ENCODE peak calls at places on chromosomes 7 and 10, in nine cellular contexts. A is mucosa of descending colon, E is fibroblast of pulmonary artery, U is Peyer's patch, K is esophagus muscularis mucosa, V is fibroblast of the aortic adventitia, L is fibroblast of mammary gland, I is GM23338, P is IMR-90. B is an unnamed sample.

GRCh38 chr10:44011603-44011981 is 362.9 kb upstream of the ZNF32 start:
- DNase-seq in K (peak), L (no peak), V (no peak), A (no peak), I (no peak), U (no peak), E (no peak), P (no peak), B (no peak)

GRCh38 chr10:11145498-11145855 is 127.8 kb downstream of the CELF2 start:
- DNase-seq in K (no peak), P (no peak), L (no peak), I (no peak), E (peak), A (peak), U (peak), V (peak), B (no peak)

GRCh38 chr7:26646666-26647065 is 217.7 kb downstream of the SKAP2 start:
- DNase-seq in A (no peak), U (no peak), K (no peak), P (peak), V (peak), I (no peak), E (no peak), L (no peak), B (no peak)

GRCh38 chr10:117137031-117137910 is 799 bp downstream of the VAX1 start:
- DNase-seq in P (no peak), V (no peak), E (peak), U (no peak), L (no peak), I (peak), A (no peak), K (no peak), B (peak)

GRCh38 chr7:2915023-2915422 is 70.9 kb upstream of the GNA12 start:
- DNase-seq in V (no peak), A (no peak), I (no peak), U (no peak), P (no peak), E (no peak), K (no peak), L (no peak), B (no peak)

GRCh38 chr10:133130602-133131001 is 29.4 kb upstream of the KNDC1 start:
- DNase-seq in L (no peak), E (no peak), K (no peak), P (no peak), V (no peak), U (no peak), A (no peak), I (no peak), B (no peak)

GRCh38 chr7:49986191-49986590 is 106.9 kb downstream of the ZPBP start:
- DNase-seq in L (no peak), V (no peak), E (no peak), A (no peak), I (no peak), P (no peak), U (no peak), K (no peak), B (no peak)

GRCh38 chr10:99733366-99733765 is 1.3 kb downstream of the CUTC start:
- DNase-seq in U (no peak), L (peak), K (no peak), A (no peak), I (no peak), P (peak), E (no peak), V (peak), B (no peak)

GRCh38 chr7:140542226-140542625 is 62.9 kb upstream of the MKRN1 start:
- DNase-seq in K (no peak), P (peak), L (peak), U (no peak), V (peak), I (no peak), E (peak), A (no peak), B (peak)

GRCh38 chr7:22726849-22727792 is at the start of gene IL6:
- DNase-seq in P (peak), E (peak), U (peak), V (peak), A (peak), L (peak), I (peak), K (no peak), B (peak)

GRCh38 chr7:128931186-128931798 is 6.4 kb upstream of the IRF5 start:
- DNase-seq in K (no peak), E (no peak), I (no peak), L (no peak), U (no peak), V (no peak), P (no peak), A (no peak), B (no peak)

GRCh38 chr7:138886501-138886917 is 88.5 kb upstream of the ATP6V0A4 start:
- DNase-seq in A (no peak), E (peak), L (peak), P (peak), V (peak), U (no peak), K (no peak), I (peak), B (peak)

GRCh38 chr7:132797152-132797551 is 220.9 kb upstream of the PLXNA4 start:
- DNase-seq in L (no peak), A (no peak), E (no peak), V (no peak), P (no peak), I (no peak), K (no peak), U (no peak), B (no peak)

GRCh38 chr10:70908426-70909296 is 20.3 kb upstream of the PCBD1 start:
- DNase-seq in U (no peak), E (no peak), P (no peak), L (no peak), I (no peak), V (no peak), K (no peak), A (no peak), B (no peak)

GRCh38 chr7:42236266-42237161 is 495 bp downstream of the GLI3 start:
- DNase-seq in V (peak), I (peak), K (no peak), U (no peak), A (peak), L (peak), E (peak), P (peak), B (peak)

GRCh38 chr10:60434418-60435046 is 44.9 kb upstream of the ANK3 start:
- DNase-seq in I (peak), L (peak), P (peak), K (no peak), V (peak), A (no peak), U (peak), E (peak), B (peak)

GRCh38 chr7:138151731-138152577 is 75.7 kb downstream of the AKR1D1 start:
- DNase-seq in U (no peak), A (no peak), K (no peak), L (peak), P (no peak), E (peak), V (no peak), I (no peak), B (no peak)

GRCh38 chr10:74121368-74121767 is 29.3 kb downstream of the AP3M1 start:
- DNase-seq in P (no peak), L (no peak), U (no peak), K (no peak), V (peak), I (no peak), E (no peak), A (no peak), B (no peak)

GRCh38 chr7:73742338-73742752 is 3.7 kb upstream of the ABHD11 start:
- DNase-seq in L (no peak), V (no peak), E (no peak), U (no peak), K (no peak), I (peak), A (peak), P (no peak), B (no peak)

GRCh38 chr7:27952393-27953290 is 212.7 kb downstream of the TAX1BP1 start:
- DNase-seq in K (peak), E (peak), U (no peak), L (peak), P (peak), A (no peak), V (peak), I (no peak), B (peak)

GRCh38 chr7:45524373-45524913 is 49.7 kb upstream of the ADCY1 start:
- DNase-seq in I (no peak), U (no peak), P (no peak), E (no peak), L (peak), A (no peak), K (no peak), V (no peak), B (no peak)

GRCh38 chr7:51950811-51951210 is 634.2 kb upstream of the COBL start:
- DNase-seq in A (no peak), E (no peak), U (no peak), V (no peak), L (no peak), P (no peak), I (peak), K (no peak), B (no peak)

GRCh38 chr10:72077275-72077990 is 10.9 kb downstream of the SPOCK2 start:
- DNase-seq in K (no peak), A (no peak), I (no peak), E (no peak), L (no peak), P (no peak), V (no peak), U (no peak), B (no peak)

GRCh38 chr10:6669269-6669859 is 89.3 kb upstream of the PRKCQ start:
- DNase-seq in A (no peak), E (peak), K (no peak), V (peak), L (peak), U (no peak), I (peak), P (peak), B (peak)

GRCh38 chr10:112952282-112952991 is 2.4 kb downstream of the TCF7L2 start:
- DNase-seq in E (peak), V (peak), I (peak), K (no peak), U (no peak), L (no peak), P (peak), A (peak), B (no peak)

GRCh38 chr10:21675157-21675796 is 141.2 kb downstream of the MLLT10 start:
- DNase-seq in U (no peak), P (peak), V (peak), I (peak), K (no peak), E (peak), A (no peak), L (peak), B (peak)

GRCh38 chr7:134854816-134855215 is 75.4 kb downstream of the CALD1 start:
- DNase-seq in I (no peak), U (no peak), E (peak), L (peak), K (no peak), V (no peak), P (peak), A (no peak), B (no peak)

GRCh38 chr10:3136336-3136735 is 36.2 kb downstream of the PITRM1 start:
- DNase-seq in V (peak), K (no peak), E (no peak), A (no peak), U (no peak), L (peak), I (no peak), P (peak), B (peak)

GRCh38 chr10:90274721-90275468 is 573.5 kb downstream of the KIF20B start:
- DNase-seq in K (no peak), I (no peak), A (no peak), U (no peak), E (no peak), L (peak), V (no peak), P (no peak), B (no peak)

GRCh38 chr10:127577376-127577775 is 28.3 kb downstream of the NPS start:
- DNase-seq in V (peak), A (no peak), U (no peak), L (peak), I (no peak), E (peak), P (peak), K (no peak), B (no peak)

GRCh38 chr7:5701085-5701914 is 80.2 kb downstream of the RNF216 start:
- DNase-seq in I (no peak), P (peak), K (no peak), L (peak), E (no peak), A (no peak), U (no peak), V (no peak), B (no peak)

GRCh38 chr7:45982912-45983719 is 62.0 kb upstream of the IGFBP3 start:
- DNase-seq in U (no peak), K (peak), V (no peak), P (no peak), A (no peak), I (no peak), L (no peak), E (no peak), B (no peak)

GRCh38 chr10:18261063-18261462 is 120.8 kb downstream of the CACNB2 start:
- DNase-seq in U (no peak), K (peak), I (peak), A (no peak), V (no peak), E (no peak), L (no peak), P (no peak), B (no peak)

GRCh38 chr10:113960617-113961260 is 82.9 kb upstream of the ADRB1 start:
- DNase-seq in K (no peak), P (no peak), A (peak), V (no peak), I (peak), U (peak), E (no peak), L (no peak), B (no peak)

GRCh38 chr7:82624337-82624736 is 180.8 kb upstream of the CACNA2D1 start:
- DNase-seq in I (no peak), E (peak), U (no peak), A (no peak), L (peak), P (peak), K (no peak), V (peak), B (peak)

GRCh38 chr7:77866791-77867190 is 68.2 kb downstream of the PHTF2 start:
- DNase-seq in L (peak), V (peak), P (peak), K (no peak), E (peak), A (no peak), U (no peak), I (no peak), B (peak)

GRCh38 chr10:83607959-83608745 is 531.2 kb upstream of the GHITM start:
- DNase-seq in U (no peak), K (no peak), V (no peak), L (no peak), P (no peak), A (no peak), I (peak), E (peak), B (peak)

GRCh38 chr7:70044064-70044463 is 445.8 kb downstream of the AUTS2 start:
- DNase-seq in A (no peak), V (no peak), I (peak), K (no peak), P (no peak), U (no peak), E (no peak), L (no peak), B (no peak)

GRCh38 chr7:113144839-113145238 is 26.5 kb upstream of the SMIM30 start:
- DNase-seq in U (no peak), E (no peak), K (no peak), V (no peak), P (no peak), A (no peak), I (peak), L (no peak), B (no peak)

GRCh38 chr10:124076334-124076733 is 17.1 kb downstream of the CHST15 start:
- DNase-seq in V (no peak), A (no peak), U (no peak), I (no peak), K (no peak), L (peak), E (no peak), P (no peak), B (no peak)

GRCh38 chr10:124072541-124072940 is 20.9 kb downstream of the CHST15 start:
- DNase-seq in V (no peak), P (no peak), E (no peak), A (no peak), L (no peak), U (no peak), I (no peak), K (no peak), B (no peak)

GRCh38 chr10:124075116-124075955 is 18.1 kb downstream of the CHST15 start:
- DNase-seq in I (no peak), L (no peak), K (no peak), V (no peak), A (no peak), E (no peak), U (no peak), P (no peak), B (peak)

GRCh38 chr10:124073642-124074377 is 19.6 kb downstream of the CHST15 start:
- DNase-seq in A (no peak), K (no peak), E (no peak), V (no peak), L (no peak), P (no peak), I (no peak), U (no peak), B (no peak)

DNA sequence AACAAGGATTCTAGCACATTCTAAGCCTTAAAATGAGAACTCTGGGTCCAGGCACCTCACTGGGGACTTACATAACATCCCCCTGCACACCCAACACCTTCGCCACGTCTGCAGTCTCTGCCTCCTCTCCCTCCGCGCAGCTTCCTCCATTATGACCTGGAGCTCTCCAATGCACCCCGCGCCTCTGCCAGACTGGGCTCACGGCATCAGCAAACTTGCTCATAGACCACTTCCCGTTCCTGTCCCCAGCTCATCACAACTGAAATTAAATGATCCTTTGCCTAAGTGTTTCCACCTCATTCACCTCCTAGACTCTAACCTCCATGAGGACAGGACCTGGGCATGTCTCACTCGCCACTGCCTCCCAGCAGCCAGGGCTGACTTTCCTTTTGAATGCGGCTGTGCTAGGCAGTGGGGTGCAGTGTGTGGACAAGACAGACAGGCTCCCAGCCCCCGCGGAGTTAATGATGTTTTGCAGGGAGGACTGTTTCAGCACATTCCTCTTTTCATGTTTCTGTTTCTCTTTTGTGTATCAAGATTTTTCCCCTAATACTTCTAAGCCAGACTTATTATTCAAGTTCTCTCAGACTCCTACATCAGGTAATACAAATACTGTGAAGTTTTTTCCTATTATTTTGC is 18.8 kb downstream of the CHST15 start:
- DNase-seq in P (no peak), K (no peak), E (no peak), I (no peak), L (no peak), U (peak), A (no peak), V (no peak), B (no peak)
- H3K4me3 ChIP-seq in P (no peak), K (no peak), E (no peak), I (no peak), L (no peak), U (no peak), A (no peak), V (no peak), B (no peak)

GRCh38 chr10:93206652-93207051 is 133.0 kb downstream of the CYP26A1 start:
- DNase-seq in P (no peak), I (peak), K (peak), E (no peak), U (no peak), V (no peak), L (no peak), A (no peak), B (no peak)
- TF ChIP-seq CTCF in P (no peak), I (no peak), K (no peak), E (no peak), U (no peak), V (no peak), L (no peak), A (no peak), B (no peak)

DNA sequence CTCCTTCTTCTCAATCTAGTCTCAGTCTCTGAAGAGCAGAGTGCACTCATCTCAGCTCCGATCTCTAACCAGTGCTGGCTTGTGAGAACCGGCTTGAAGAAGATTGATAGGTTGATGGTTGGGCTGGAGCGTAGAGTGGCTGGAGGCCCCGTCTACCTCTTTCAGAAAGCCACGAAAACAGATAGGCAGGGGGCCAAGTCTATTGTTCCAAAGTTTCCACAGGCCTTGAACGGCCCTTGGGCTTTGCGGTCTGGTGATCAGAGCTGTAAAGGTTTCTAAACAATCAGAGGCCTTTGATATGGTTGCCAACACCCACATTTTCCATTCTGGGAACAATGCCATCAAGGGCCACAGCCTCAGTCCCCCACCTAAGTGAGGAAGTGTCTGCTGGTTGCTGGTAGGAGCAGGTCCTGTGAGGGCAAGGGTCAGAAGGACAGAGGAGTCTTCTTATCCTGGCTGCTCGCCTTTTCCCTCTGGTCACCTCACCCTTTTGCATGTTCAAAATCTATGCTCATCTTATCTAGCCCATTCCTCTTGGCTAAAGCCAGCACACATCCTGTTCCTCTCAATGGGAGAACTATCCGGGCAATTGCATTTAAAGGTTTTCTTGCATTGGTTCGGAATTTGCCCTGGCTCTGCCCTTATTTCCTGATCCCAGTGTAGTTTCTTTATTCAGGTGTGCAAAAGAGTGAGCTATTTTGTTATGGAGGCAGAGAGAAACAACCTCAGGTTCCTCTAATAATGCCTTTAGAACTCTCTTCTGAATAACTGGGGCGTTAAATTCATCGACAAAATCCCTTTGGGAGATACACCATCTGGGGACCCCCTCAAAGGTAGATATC is 70.3 kb upstream of the KMT2E start:
- DNase-seq in V (peak), U (peak), K (no peak), E (peak), P (no peak), A (peak), I (no peak), L (no peak), B (no peak)
- H3K4me3 ChIP-seq in V (no peak), U (peak), K (no peak), E (no peak), P (no peak), A (no peak), I (no peak), L (no peak), B (no peak)

GRCh38 chr7:111329367-111330234 is 232.7 kb downstream of the IMMP2L start:
- DNase-seq in P (peak), U (no peak), K (no peak), I (peak), A (no peak), E (peak), L (peak), V (peak), B (peak)
- TF ChIP-seq CTCF in P (peak), U (no peak), K (no peak), I (peak), A (no peak), E (peak), L (no peak), V (peak), B (peak)

GRCh38 chr10:79286318-79286951 is 60.8 kb upstream of the PPIF start:
- DNase-seq in L (no peak), I (no peak), E (peak), P (peak), U (peak), V (no peak), A (peak), K (peak), B (peak)

GRCh38 chr10:79285315-79286185 is 61.7 kb upstream of the PPIF start:
- DNase-seq in L (no peak), E (no peak), P (no peak), V (no peak), K (no peak), A (no peak), I (no peak), U (peak), B (no peak)

GRCh38 chr10:79280956-79281355 is 66.3 kb upstream of the PPIF start:
- DNase-seq in V (no peak), U (no peak), I (no peak), A (no peak), P (no peak), E (no peak), K (no peak), L (no peak), B (no peak)

GRCh38 chr10:79282388-79282787 is 64.9 kb upstream of the PPIF start:
- DNase-seq in K (no peak), V (no peak), A (no peak), P (no peak), L (no peak), U (no peak), E (no peak), I (no peak), B (peak)

GRCh38 chr10:79284158-79284871 is 63.0 kb upstream of the PPIF start:
- DNase-seq in U (no peak), L (no peak), A (no peak), P (no peak), E (no peak), I (no peak), K (no peak), V (no peak), B (no peak)
- H3K4me3 ChIP-seq in U (no peak), L (no peak), A (no peak), P (no peak), E (no peak), I (no peak), K (no peak), V (no peak), B (no peak)

B was measured in foreskin fibroblast.